ENCODE peak calls at places on chromosomes 3 and 15, in six cellular contexts. One of them, this sample, is unnamed.

GRCh38 chr3:179670311-179670710 is 17.5 kb downstream of the USP13 start:
- DNase-seq in bronchial epithelial cell: no peak
- DNase-seq in RWPE1: no peak
- DNase-seq in mesenteric fat pad: no peak
- DNase-seq in activated T-cell treated with anti-CD3 and anti-CD28 coated beads for 48 hours: no peak
- DNase-seq in NCI-H2081 treated with DMSO at 0.1 percent for 48 hours: no peak
- DNase-seq in this sample: no peak

GRCh38 chr3:158731938-158732855 is at the start of gene RARRES1:
- DNase-seq in bronchial epithelial cell: peak; percentile 28
- DNase-seq in RWPE1: peak; percentile 34
- DNase-seq in mesenteric fat pad: peak; percentile 93
- DNase-seq in activated T-cell treated with anti-CD3 and anti-CD28 coated beads for 48 hours: peak; percentile 44
- DNase-seq in NCI-H2081 treated with DMSO at 0.1 percent for 48 hours: no peak
- DNase-seq in this sample: peak; percentile 62

GRCh38 chr3:58005662-58006061 is 2.6 kb upstream of the FLNB start:
- DNase-seq in bronchial epithelial cell: peak; percentile 99
- DNase-seq in RWPE1: peak; percentile 79
- DNase-seq in mesenteric fat pad: no peak
- DNase-seq in activated T-cell treated with anti-CD3 and anti-CD28 coated beads for 48 hours: no peak
- DNase-seq in NCI-H2081 treated with DMSO at 0.1 percent for 48 hours: no peak
- DNase-seq in this sample: peak; percentile 99

GRCh38 chr3:171351676-171352075 is 108.5 kb downstream of the TNIK start:
- DNase-seq in bronchial epithelial cell: peak; percentile 95
- DNase-seq in RWPE1: peak; percentile 79
- DNase-seq in mesenteric fat pad: no peak
- DNase-seq in activated T-cell treated with anti-CD3 and anti-CD28 coated beads for 48 hours: no peak
- DNase-seq in NCI-H2081 treated with DMSO at 0.1 percent for 48 hours: no peak
- DNase-seq in this sample: peak; percentile 88

GRCh38 chr3:122609798-122610559 is 32.5 kb downstream of the PARP15 start:
- DNase-seq in bronchial epithelial cell: peak; percentile 88
- DNase-seq in RWPE1: peak; percentile 80
- DNase-seq in mesenteric fat pad: no peak
- DNase-seq in activated T-cell treated with anti-CD3 and anti-CD28 coated beads for 48 hours: no peak
- DNase-seq in NCI-H2081 treated with DMSO at 0.1 percent for 48 hours: no peak
- DNase-seq in this sample: peak; percentile 84

GRCh38 chr15:45386420-45386819 is 8.1 kb upstream of the GATM start:
- DNase-seq in bronchial epithelial cell: peak; percentile 32
- DNase-seq in RWPE1: peak; percentile 30
- DNase-seq in mesenteric fat pad: no peak
- DNase-seq in activated T-cell treated with anti-CD3 and anti-CD28 coated beads for 48 hours: no peak
- DNase-seq in NCI-H2081 treated with DMSO at 0.1 percent for 48 hours: no peak
- DNase-seq in this sample: peak; percentile 52

GRCh38 chr15:88334436-88334835 is 77.9 kb upstream of the NTRK3 start:
- DNase-seq in bronchial epithelial cell: no peak
- DNase-seq in RWPE1: no peak
- DNase-seq in mesenteric fat pad: no peak
- DNase-seq in activated T-cell treated with anti-CD3 and anti-CD28 coated beads for 48 hours: no peak
- DNase-seq in NCI-H2081 treated with DMSO at 0.1 percent for 48 hours: no peak
- DNase-seq in this sample: no peak

GRCh38 chr3:58260733-58261132 is 23.1 kb downstream of the ABHD6 start:
- DNase-seq in bronchial epithelial cell: no peak
- DNase-seq in RWPE1: no peak
- DNase-seq in mesenteric fat pad: no peak
- DNase-seq in activated T-cell treated with anti-CD3 and anti-CD28 coated beads for 48 hours: no peak
- DNase-seq in NCI-H2081 treated with DMSO at 0.1 percent for 48 hours: no peak
- DNase-seq in this sample: no peak

GRCh38 chr3:28556195-28556594 is 207.6 kb upstream of the AZI2 start:
- DNase-seq in bronchial epithelial cell: no peak
- DNase-seq in RWPE1: no peak
- DNase-seq in mesenteric fat pad: no peak
- DNase-seq in activated T-cell treated with anti-CD3 and anti-CD28 coated beads for 48 hours: no peak
- DNase-seq in NCI-H2081 treated with DMSO at 0.1 percent for 48 hours: no peak
- DNase-seq in this sample: no peak

GRCh38 chr15:57440799-57441198 is 64.5 kb downstream of the CGNL1 start:
- DNase-seq in bronchial epithelial cell: peak; percentile 48
- DNase-seq in RWPE1: no peak
- DNase-seq in mesenteric fat pad: no peak
- DNase-seq in activated T-cell treated with anti-CD3 and anti-CD28 coated beads for 48 hours: no peak
- DNase-seq in NCI-H2081 treated with DMSO at 0.1 percent for 48 hours: no peak
- DNase-seq in this sample: no peak

GRCh38 chr15:62495670-62496328 is 330.7 kb upstream of the C2CD4B start:
- DNase-seq in bronchial epithelial cell: peak; percentile 68
- DNase-seq in RWPE1: no peak
- DNase-seq in mesenteric fat pad: no peak
- DNase-seq in activated T-cell treated with anti-CD3 and anti-CD28 coated beads for 48 hours: no peak
- DNase-seq in NCI-H2081 treated with DMSO at 0.1 percent for 48 hours: no peak
- DNase-seq in this sample: peak; percentile 63

GRCh38 chr3:142315083-142315482 is 89.7 kb upstream of the GK5 start:
- DNase-seq in bronchial epithelial cell: peak; percentile 4
- DNase-seq in RWPE1: no peak
- DNase-seq in mesenteric fat pad: no peak
- DNase-seq in activated T-cell treated with anti-CD3 and anti-CD28 coated beads for 48 hours: no peak
- DNase-seq in NCI-H2081 treated with DMSO at 0.1 percent for 48 hours: no peak
- DNase-seq in this sample: peak; percentile 20

GRCh38 chr3:142808103-142808917 is 80.6 kb downstream of the PCOLCE2 start:
- DNase-seq in bronchial epithelial cell: peak; percentile 95
- DNase-seq in RWPE1: peak; percentile 74
- DNase-seq in mesenteric fat pad: no peak
- DNase-seq in activated T-cell treated with anti-CD3 and anti-CD28 coated beads for 48 hours: peak; percentile 7
- DNase-seq in NCI-H2081 treated with DMSO at 0.1 percent for 48 hours: no peak
- DNase-seq in this sample: peak; percentile 94

GRCh38 chr3:186619787-186620212 is 6.9 kb downstream of the AHSG start:
- DNase-seq in bronchial epithelial cell: no peak
- DNase-seq in RWPE1: no peak
- DNase-seq in mesenteric fat pad: no peak
- DNase-seq in activated T-cell treated with anti-CD3 and anti-CD28 coated beads for 48 hours: no peak
- DNase-seq in NCI-H2081 treated with DMSO at 0.1 percent for 48 hours: no peak
- DNase-seq in this sample: no peak

GRCh38 chr3:101154386-101154785 is 161.2 kb upstream of the ABI3BP start:
- DNase-seq in bronchial epithelial cell: no peak
- DNase-seq in RWPE1: no peak
- DNase-seq in mesenteric fat pad: no peak
- DNase-seq in activated T-cell treated with anti-CD3 and anti-CD28 coated beads for 48 hours: no peak
- DNase-seq in NCI-H2081 treated with DMSO at 0.1 percent for 48 hours: no peak
- DNase-seq in this sample: no peak

GRCh38 chr15:40344217-40344616 is 3.5 kb upstream of the CCDC9B start:
- DNase-seq in bronchial epithelial cell: no peak
- DNase-seq in RWPE1: no peak
- DNase-seq in mesenteric fat pad: no peak
- DNase-seq in activated T-cell treated with anti-CD3 and anti-CD28 coated beads for 48 hours: no peak
- DNase-seq in NCI-H2081 treated with DMSO at 0.1 percent for 48 hours: no peak
- DNase-seq in this sample: no peak

GRCh38 chr3:10437272-10437994 is 68.0 kb downstream of the ATP2B2 start:
- DNase-seq in bronchial epithelial cell: peak; percentile 91
- DNase-seq in RWPE1: no peak
- DNase-seq in mesenteric fat pad: no peak
- DNase-seq in activated T-cell treated with anti-CD3 and anti-CD28 coated beads for 48 hours: peak; percentile 56
- DNase-seq in NCI-H2081 treated with DMSO at 0.1 percent for 48 hours: no peak
- DNase-seq in this sample: peak; percentile 71

GRCh38 chr15:85030301-85031049 is 48.8 kb downstream of the PDE8A start:
- DNase-seq in bronchial epithelial cell: peak; percentile 70
- DNase-seq in RWPE1: peak; percentile 72
- DNase-seq in mesenteric fat pad: no peak
- DNase-seq in activated T-cell treated with anti-CD3 and anti-CD28 coated beads for 48 hours: no peak
- DNase-seq in NCI-H2081 treated with DMSO at 0.1 percent for 48 hours: no peak
- DNase-seq in this sample: peak; percentile 68

GRCh38 chr3:46019707-46020106 is 7.6 kb downstream of the XCR1 start:
- DNase-seq in bronchial epithelial cell: peak; percentile 21
- DNase-seq in RWPE1: no peak
- DNase-seq in mesenteric fat pad: no peak
- DNase-seq in activated T-cell treated with anti-CD3 and anti-CD28 coated beads for 48 hours: peak; percentile 41
- DNase-seq in NCI-H2081 treated with DMSO at 0.1 percent for 48 hours: no peak
- DNase-seq in this sample: peak; percentile 39

GRCh38 chr3:172237121-172237742 is 197.9 kb downstream of the FNDC3B start:
- DNase-seq in bronchial epithelial cell: no peak
- DNase-seq in RWPE1: no peak
- DNase-seq in mesenteric fat pad: no peak
- DNase-seq in activated T-cell treated with anti-CD3 and anti-CD28 coated beads for 48 hours: no peak
- DNase-seq in NCI-H2081 treated with DMSO at 0.1 percent for 48 hours: no peak
- DNase-seq in this sample: no peak

GRCh38 chr3:173892547-173892946 is 495.0 kb downstream of the NLGN1 start:
- DNase-seq in bronchial epithelial cell: peak; percentile 77
- DNase-seq in RWPE1: no peak
- DNase-seq in mesenteric fat pad: no peak
- DNase-seq in activated T-cell treated with anti-CD3 and anti-CD28 coated beads for 48 hours: no peak
- DNase-seq in NCI-H2081 treated with DMSO at 0.1 percent for 48 hours: no peak
- DNase-seq in this sample: peak; percentile 83

GRCh38 chr3:159082514-159082913 is 280.7 kb downstream of the MFSD1 start:
- DNase-seq in bronchial epithelial cell: no peak
- DNase-seq in RWPE1: no peak
- DNase-seq in mesenteric fat pad: no peak
- DNase-seq in activated T-cell treated with anti-CD3 and anti-CD28 coated beads for 48 hours: no peak
- DNase-seq in NCI-H2081 treated with DMSO at 0.1 percent for 48 hours: no peak
- DNase-seq in this sample: peak; percentile 8

GRCh38 chr3:183587337-183587736 is 31.8 kb upstream of the KLHL6 start:
- DNase-seq in bronchial epithelial cell: no peak
- DNase-seq in RWPE1: no peak
- DNase-seq in mesenteric fat pad: no peak
- DNase-seq in activated T-cell treated with anti-CD3 and anti-CD28 coated beads for 48 hours: no peak
- DNase-seq in NCI-H2081 treated with DMSO at 0.1 percent for 48 hours: no peak
- DNase-seq in this sample: no peak

GRCh38 chr3:136750209-136750921 is 1.8 kb downstream of the STAG1 start:
- DNase-seq in bronchial epithelial cell: no peak
- DNase-seq in RWPE1: no peak
- DNase-seq in mesenteric fat pad: no peak
- DNase-seq in activated T-cell treated with anti-CD3 and anti-CD28 coated beads for 48 hours: no peak
- DNase-seq in NCI-H2081 treated with DMSO at 0.1 percent for 48 hours: no peak
- DNase-seq in this sample: no peak